ENCODE peak calls at places on chromosomes 1 and 21, in five cellular contexts. X is ovary, K is keratinocyte, N is cardiac muscle cell, T is pancreas. G is an unnamed sample.

GRCh38 chr1:209585672-209586071 is 2.2 kb downstream of the CAMK1G start:
- DNase-seq in T (peak), N (peak), K (no peak), X (peak), G (no peak)

GRCh38 chr1:160108888-160109662 is 6.5 kb upstream of the ATP1A2 start:
- DNase-seq in K (no peak), X (peak), T (no peak), N (peak), G (no peak)

GRCh38 chr1:185110145-185110544 is 46.6 kb downstream of the TRMT1L start:
- DNase-seq in K (no peak), X (no peak), N (no peak), T (no peak), G (no peak)

GRCh38 chr21:21714396-21714795 is 716.2 kb downstream of the NCAM2 start:
- DNase-seq in N (no peak), K (no peak), T (no peak), X (no peak), G (no peak)

GRCh38 chr21:44972301-44972814 is 32.5 kb downstream of the SLX9 start:
- DNase-seq in N (no peak), T (no peak), X (no peak), K (no peak), G (no peak)

GRCh38 chr1:152182431-152182830 is 23.4 kb upstream of the RPTN start:
- DNase-seq in T (no peak), K (no peak), X (no peak), N (no peak), G (no peak)

GRCh38 chr1:30572192-30572591 is 151.2 kb downstream of the MATN1 start:
- DNase-seq in N (no peak), K (peak), T (no peak), X (no peak), G (peak)

GRCh38 chr1:146034976-146035469 is 13.5 kb upstream of the HJV start:
- DNase-seq in N (no peak), X (no peak), K (no peak), T (no peak), G (no peak)

GRCh38 chr1:24803987-24804530 is 58.8 kb downstream of the CLIC4 start:
- DNase-seq in N (peak), X (no peak), K (no peak), T (no peak), G (no peak)

GRCh38 chr1:163410073-163410522 is 88.3 kb downstream of the NUF2 start:
- DNase-seq in K (no peak), X (no peak), T (no peak), N (peak), G (no peak)

GRCh38 chr21:36913247-36914169 is 53.0 kb downstream of the HLCS start:
- DNase-seq in N (no peak), T (no peak), X (no peak), K (no peak), G (no peak)

GRCh38 chr1:234944439-234945369 is 183.9 kb downstream of the TOMM20 start:
- DNase-seq in K (no peak), X (no peak), N (no peak), T (no peak), G (no peak)

GRCh38 chr1:224198572-224198971 is 15.5 kb downstream of the DEGS1 start:
- DNase-seq in T (no peak), X (no peak), K (no peak), N (no peak), G (peak)

GRCh38 chr1:24909388-24909898 is 20.6 kb downstream of the RUNX3 start:
- DNase-seq in K (no peak), T (peak), N (peak), X (no peak), G (no peak)

GRCh38 chr1:227766653-227767277 is 31.5 kb downstream of the SNAP47 start:
- DNase-seq in N (no peak), X (no peak), K (no peak), T (no peak), G (no peak)

GRCh38 chr1:88061106-88061829 is 622.8 kb upstream of the PKN2 start:
- DNase-seq in T (no peak), K (peak), N (peak), X (no peak), G (peak)

GRCh38 chr1:69533343-69533742 is 34.4 kb upstream of the LRRC7 start:
- DNase-seq in N (no peak), X (no peak), K (no peak), T (no peak), G (no peak)

GRCh38 chr1:235866207-235866912 is at the start of gene LYST:
- DNase-seq in N (peak), T (peak), K (no peak), X (peak), G (no peak)

GRCh38 chr1:85898861-85899260 is 190.6 kb upstream of the ZNHIT6 start:
- DNase-seq in T (no peak), K (no peak), N (no peak), X (no peak), G (no peak)

GRCh38 chr1:31788825-31789256 is 24.7 kb upstream of the ADGRB2 start:
- DNase-seq in X (no peak), N (no peak), T (no peak), K (no peak), G (no peak)

GRCh38 chr21:41932576-41933258 is 21.1 kb downstream of the C2CD2 start:
- DNase-seq in X (peak), T (no peak), K (no peak), N (no peak), G (no peak)

GRCh38 chr1:178634445-178634844 is 90.6 kb upstream of the RALGPS2 start:
- DNase-seq in K (no peak), T (no peak), X (no peak), N (no peak), G (no peak)

GRCh38 chr1:225946803-225947202 is 5.8 kb upstream of the LEFTY2 start:
- DNase-seq in T (no peak), N (no peak), X (no peak), K (no peak), G (no peak)

GRCh38 chr1:204465469-204466415 is 28.9 kb downstream of the PIK3C2B start:
- DNase-seq in T (no peak), X (no peak), N (peak), K (no peak), G (no peak)

GRCh38 chr1:59074574-59074973 is 222.3 kb upstream of the FGGY start:
- DNase-seq in X (no peak), T (no peak), K (no peak), N (no peak), G (no peak)

GRCh38 chr1:196723325-196724185 is 51.1 kb upstream of the CFHR3 start:
- DNase-seq in X (no peak), K (peak), N (peak), T (peak), G (peak)

DNA sequence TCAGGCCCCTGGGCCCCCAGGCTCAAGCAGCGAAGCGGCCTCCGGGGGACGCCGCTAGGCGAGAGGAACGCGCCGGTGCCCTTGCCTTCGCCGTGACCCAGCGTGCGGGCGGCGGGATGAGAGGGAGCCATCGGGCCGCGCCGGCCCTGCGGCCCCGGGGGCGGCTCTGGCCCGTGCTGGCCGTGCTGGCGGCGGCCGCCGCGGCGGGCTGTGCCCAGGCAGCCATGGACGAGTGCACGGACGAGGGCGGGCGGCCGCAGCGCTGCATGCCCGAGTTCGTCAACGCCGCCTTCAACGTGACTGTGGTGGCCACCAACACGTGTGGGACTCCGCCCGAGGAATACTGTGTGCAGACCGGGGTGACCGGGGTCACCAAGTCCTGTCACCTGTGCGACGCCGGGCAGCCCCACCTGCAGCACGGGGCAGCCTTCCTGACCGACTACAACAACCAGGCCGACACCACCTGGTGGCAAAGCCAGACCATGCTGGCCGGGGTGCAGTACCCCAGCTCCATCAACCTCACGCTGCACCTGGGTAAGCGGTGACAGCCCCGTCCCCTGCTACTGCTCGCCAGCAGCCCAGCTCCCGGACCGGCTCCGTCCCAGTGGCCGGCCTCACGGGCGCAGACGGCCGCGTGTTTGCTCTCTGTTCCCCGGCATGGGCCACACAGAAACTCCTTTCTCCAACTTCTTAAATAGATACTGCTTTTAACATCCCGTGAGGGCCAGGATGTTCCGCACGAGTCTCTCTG is 556 bp downstream of the LAMC1 start:
- DNase-seq in K (no peak), X (peak), T (peak), N (peak), G (no peak)
- H3K27ac ChIP-seq in K (peak), X (peak), T (peak), N (peak), G (peak)

GRCh38 chr21:34844033-34844923 is 175.5 kb downstream of the CLIC6 start:
- DNase-seq in K (no peak), T (no peak), N (no peak), X (no peak), G (no peak)
- H3K27ac ChIP-seq in K (peak), T (no peak), N (no peak), X (no peak), G (peak)

DNA sequence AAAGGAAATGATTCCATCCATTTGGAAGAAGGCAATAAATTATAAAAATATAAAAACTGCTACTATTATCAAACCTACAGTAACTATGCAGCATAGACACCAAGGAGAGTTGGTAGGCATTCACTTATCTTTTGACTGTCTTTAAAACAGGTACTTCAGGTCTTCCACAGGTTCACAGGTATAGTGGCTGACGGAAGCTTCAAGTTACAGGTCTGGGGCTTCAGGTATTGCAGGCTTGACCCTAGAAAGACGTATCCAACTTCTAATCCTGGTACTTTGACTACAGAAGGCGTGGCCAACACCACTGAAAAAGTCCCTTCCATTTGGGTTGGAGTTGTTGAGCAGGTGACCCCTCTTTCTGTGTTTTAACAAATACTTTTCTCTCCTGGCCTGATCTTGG is 35.6 kb downstream of the YY1AP1 start:
- DNase-seq in N (no peak), T (no peak), K (no peak), X (no peak), G (no peak)
- H3K27ac ChIP-seq in N (no peak), T (no peak), K (no peak), X (no peak), G (peak)

GRCh38 chr1:114338491-114338890 is 172.5 kb downstream of the TRIM33 start:
- DNase-seq in K (no peak), X (no peak), N (no peak), T (no peak), G (no peak)

GRCh38 chr1:114339379-114339778 is 171.6 kb downstream of the TRIM33 start:
- DNase-seq in N (no peak), X (no peak), K (no peak), T (no peak), G (no peak)

GRCh38 chr1:114341886-114342285 is 169.1 kb downstream of the TRIM33 start:
- DNase-seq in N (no peak), X (no peak), K (no peak), T (no peak), G (no peak)

GRCh38 chr1:114342376-114342775 is 168.6 kb downstream of the TRIM33 start:
- DNase-seq in K (no peak), N (no peak), X (no peak), T (no peak), G (no peak)

DNA sequence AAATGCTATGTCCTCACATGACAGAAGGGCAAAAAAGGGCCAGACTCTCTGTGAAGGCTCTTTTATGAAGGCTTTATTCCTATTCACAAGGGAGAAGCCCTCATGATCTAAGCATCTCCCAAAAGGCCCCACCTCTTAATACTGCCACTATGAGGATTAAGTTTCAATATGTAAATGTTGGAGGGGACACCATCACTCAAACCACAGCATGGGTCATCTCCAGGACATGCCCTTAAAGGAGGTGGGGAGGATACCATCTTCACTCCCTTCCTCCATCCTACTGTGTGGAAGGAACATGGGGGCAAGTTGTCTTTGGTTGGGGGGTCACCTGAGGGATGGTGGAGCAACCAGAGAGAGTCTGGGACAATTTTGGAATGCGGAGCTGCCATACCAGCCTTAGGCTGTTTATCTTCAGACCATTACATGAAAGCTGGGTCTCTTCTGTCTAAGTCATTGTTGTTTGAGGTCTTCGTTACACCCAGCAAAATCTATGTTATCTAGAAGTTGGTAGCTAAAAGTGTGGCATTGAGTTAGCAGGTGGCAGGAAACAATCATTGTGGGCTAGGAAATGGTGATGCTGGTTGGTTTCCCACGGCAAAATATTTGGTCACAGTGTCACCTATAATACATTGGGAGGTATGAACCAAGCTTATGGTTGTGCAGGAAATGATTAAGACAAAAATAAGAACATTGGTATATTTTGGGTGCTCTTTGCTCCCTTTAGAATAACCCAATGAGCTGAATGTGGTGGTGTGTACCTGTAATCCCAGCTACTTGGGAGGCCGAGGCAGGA is 169.9 kb downstream of the TRIM33 start:
- DNase-seq in K (no peak), X (no peak), T (no peak), N (no peak), G (no peak)
- H3K27ac ChIP-seq in K (no peak), X (no peak), T (no peak), N (no peak), G (no peak)

GRCh38 chr1:43365678-43366077 is 2.1 kb downstream of the ELOVL1 start:
- DNase-seq in K (no peak), X (no peak), N (no peak), T (no peak), G (no peak)

GRCh38 chr1:43366179-43366578 is 1.6 kb downstream of the ELOVL1 start:
- DNase-seq in X (no peak), T (peak), K (no peak), N (no peak), G (no peak)

GRCh38 chr1:43366601-43367025 is 1.2 kb downstream of the ELOVL1 start:
- DNase-seq in X (no peak), N (no peak), T (no peak), K (no peak), G (no peak)

GRCh38 chr1:43363283-43363934 is 4.4 kb downstream of the ELOVL1 start:
- DNase-seq in T (no peak), N (no peak), X (no peak), K (no peak), G (no peak)

GRCh38 chr1:43363935-43364525 is 3.8 kb downstream of the ELOVL1 start:
- DNase-seq in X (no peak), T (no peak), K (no peak), N (no peak), G (no peak)
- H3K27ac ChIP-seq in X (no peak), T (no peak), K (no peak), N (peak), G (no peak)

DNA sequence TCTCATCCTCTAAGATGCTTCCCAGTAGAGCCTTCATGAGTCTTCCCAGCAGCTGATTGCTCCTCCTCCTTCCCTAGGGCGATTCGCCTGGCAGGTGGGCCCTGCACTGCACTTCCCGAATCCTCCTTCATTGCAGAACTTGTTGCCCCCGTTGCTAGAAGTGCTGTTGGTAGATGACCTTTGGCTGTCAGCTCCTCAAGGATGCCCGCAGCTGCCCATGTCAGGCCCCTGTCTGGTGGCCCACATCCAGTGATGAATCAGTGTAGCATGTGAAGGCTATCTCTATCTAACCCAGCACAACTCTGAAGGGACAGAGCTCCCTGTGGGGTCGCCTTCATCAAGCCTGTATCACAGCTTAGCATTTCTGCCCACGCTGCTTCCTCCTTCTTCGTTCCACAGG is 52.1 kb upstream of the F3 start:
- DNase-seq in X (no peak), N (no peak), T (no peak), K (no peak), G (no peak)
- H3K27ac ChIP-seq in X (no peak), N (no peak), T (no peak), K (no peak), G (no peak)

GRCh38 chr1:174497461-174497860 is 49.7 kb downstream of the GPR52 start:
- DNase-seq in T (no peak), K (no peak), N (no peak), X (no peak), G (no peak)
- H3K27ac ChIP-seq in T (no peak), K (no peak), N (no peak), X (no peak), G (no peak)

GRCh38 chr1:36119451-36119850 is 5.6 kb downstream of the COL8A2 start:
- DNase-seq in K (no peak), N (peak), T (no peak), X (no peak), G (no peak)
- H3K27ac ChIP-seq in K (no peak), N (no peak), T (no peak), X (no peak), G (no peak)

GRCh38 chr1:247212012-247212411 is 40.2 kb upstream of the ZNF124 start:
- DNase-seq in T (no peak), N (no peak), X (no peak), K (no peak), G (no peak)

GRCh38 chr1:247210062-247210385 is 38.2 kb upstream of the ZNF124 start:
- DNase-seq in N (no peak), X (no peak), K (no peak), T (no peak), G (no peak)

GRCh38 chr1:247212914-247213617 is 41.2 kb upstream of the ZNF124 start:
- DNase-seq in K (no peak), N (no peak), T (no peak), X (no peak), G (no peak)

GRCh38 chr1:247210386-247211117 is 38.7 kb upstream of the ZNF124 start:
- DNase-seq in K (peak), T (peak), N (peak), X (peak), G (peak)

DNA sequence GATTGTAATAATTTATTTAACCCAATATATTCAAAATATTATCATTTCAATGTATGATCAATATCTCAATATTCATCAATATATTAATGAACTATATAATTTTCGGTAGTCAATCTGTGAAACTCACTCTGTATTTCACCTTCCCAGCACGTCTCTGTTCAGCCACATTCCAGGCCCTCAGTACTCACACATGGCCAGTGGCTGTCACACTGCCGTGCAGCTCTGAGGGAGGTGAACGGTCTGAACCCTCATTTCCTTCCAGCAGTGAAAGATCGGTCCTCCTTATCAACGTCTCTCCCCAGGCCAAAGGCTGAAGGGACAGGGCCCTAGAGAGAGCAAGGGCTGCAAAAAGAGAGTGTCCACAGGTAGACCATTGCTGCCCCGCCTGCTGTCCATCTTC is 39.5 kb upstream of the ZNF124 start:
- DNase-seq in X (no peak), K (no peak), N (no peak), T (no peak), G (no peak)
- H3K27ac ChIP-seq in X (no peak), K (no peak), N (no peak), T (peak), G (no peak)